ENCODE peak calls at places on chromosomes 11 and 22, in eight cellular contexts. U is H1, X is RWPE1, K is psoas muscle, C is lung, H is nephron progenitor cell, Q is kidney epithelial cell, G is GM13977. P is an unnamed sample.
A peak's percentile ranks its signal among the peaks of the same experiment; 100 is the strongest.

GRCh38 chr11:128448981-128449713 is 138.2 kb downstream of the ETS1 start:
- DNase-seq in C (no peak), Q (no peak), X (no peak), K (no peak), H (no peak), G (no peak), U (no peak), P (no peak)

GRCh38 chr11:124394408-124394807 is 4.4 kb downstream of the OR8B3 start:
- DNase-seq in X (no peak), G (no peak), C (no peak), H (no peak), K (no peak), U (no peak), Q (no peak), P (no peak)

GRCh38 chr11:132862137-132862536 is 670.2 kb downstream of the OPCML start:
- DNase-seq in K (no peak), X (no peak), Q (no peak), G (no peak), H (no peak), U (no peak), C (no peak), P (no peak)

GRCh38 chr22:24424901-24425775 is 2.3 kb upstream of the ADORA2A start:
- DNase-seq in X (no peak), K (no peak), C (no peak), U (no peak), Q (no peak), H (no peak), G (no peak), P (no peak)

GRCh38 chr11:104095791-104096190 is 59.4 kb downstream of the DDI1 start:
- DNase-seq in H (no peak), C (no peak), X (no peak), K (no peak), G (no peak), U (no peak), Q (no peak), P (no peak)

GRCh38 chr11:65502274-65502851 is 3.5 kb downstream of the MALAT1 start:
- DNase-seq in K (no peak), G (no peak), H (no peak), X (no peak), Q (no peak), U (no peak), C (no peak), P (no peak)

GRCh38 chr11:62934496-62934785 is 13.3 kb upstream of the CHRM1 start:
- DNase-seq in C (no peak), X (no peak), H (no peak), K (no peak), G (no peak), Q (no peak), U (no peak), P (no peak)

GRCh38 chr11:2250041-2250440 is 20.3 kb downstream of the ASCL2 start:
- DNase-seq in G (no peak), U (no peak), X (no peak), H (no peak), K (no peak), C (no peak), Q (no peak), P (no peak)

GRCh38 chr22:32422062-32422461 is 10.0 kb upstream of the RTCB start:
- DNase-seq in U (no peak), G (no peak), Q (no peak), H (no peak), X (no peak), C (no peak), K (no peak), P (no peak)

GRCh38 chr11:118148240-118148639 is 4.4 kb downstream of the SCN4B start:
- DNase-seq in U (no peak), G (no peak), Q (no peak), X (no peak), H (no peak), C (no peak), K (no peak), P (no peak)

GRCh38 chr11:58923300-58923788 is 15.9 kb upstream of the GLYATL1 start:
- DNase-seq in G (no peak), U (no peak), C (no peak), X (no peak), Q (peak; percentile 60), K (no peak), H (no peak), P (no peak)

GRCh38 chr22:48556751-48557150 is 1270.9 kb downstream of the BRD1 start:
- DNase-seq in G (no peak), X (no peak), H (no peak), C (no peak), K (no peak), U (no peak), Q (no peak), P (no peak)

GRCh38 chr11:11444027-11444799 is 91.2 kb upstream of the CSNK2A3 start:
- DNase-seq in X (peak; percentile 26), Q (no peak), C (no peak), U (no peak), H (no peak), G (no peak), K (no peak), P (no peak)

GRCh38 chr22:19962246-19962908 is 20.8 kb upstream of the TXNRD2 start:
- DNase-seq in Q (no peak), X (peak; percentile 71), U (peak; percentile 87), C (peak; percentile 80), H (peak; percentile 79), K (peak; percentile 67), G (peak; percentile 82), P (no peak)

GRCh38 chr11:102223859-102224258 is 93.4 kb upstream of the BIRC3 start:
- DNase-seq in H (no peak), X (peak; percentile 84), K (no peak), Q (no peak), G (no peak), C (no peak), U (no peak), P (no peak)

GRCh38 chr11:74157169-74157568 is 13.6 kb downstream of the C2CD3 start:
- DNase-seq in H (no peak), C (no peak), X (no peak), U (no peak), Q (no peak), K (no peak), G (no peak), P (no peak)

GRCh38 chr22:48855013-48855412 is 972.7 kb downstream of the BRD1 start:
- DNase-seq in H (no peak), K (no peak), U (no peak), Q (no peak), C (no peak), X (no peak), G (no peak), P (no peak)

GRCh38 chr11:10021563-10021962 is 272.5 kb downstream of the SBF2 start:
- DNase-seq in U (no peak), K (no peak), H (no peak), C (no peak), G (no peak), X (no peak), Q (no peak), P (no peak)

GRCh38 chr22:41975299-41976069 is 6.2 kb downstream of the SEPTIN3 start:
- DNase-seq in U (no peak), Q (no peak), K (no peak), C (no peak), H (no peak), X (no peak), G (no peak), P (no peak)

DNA sequence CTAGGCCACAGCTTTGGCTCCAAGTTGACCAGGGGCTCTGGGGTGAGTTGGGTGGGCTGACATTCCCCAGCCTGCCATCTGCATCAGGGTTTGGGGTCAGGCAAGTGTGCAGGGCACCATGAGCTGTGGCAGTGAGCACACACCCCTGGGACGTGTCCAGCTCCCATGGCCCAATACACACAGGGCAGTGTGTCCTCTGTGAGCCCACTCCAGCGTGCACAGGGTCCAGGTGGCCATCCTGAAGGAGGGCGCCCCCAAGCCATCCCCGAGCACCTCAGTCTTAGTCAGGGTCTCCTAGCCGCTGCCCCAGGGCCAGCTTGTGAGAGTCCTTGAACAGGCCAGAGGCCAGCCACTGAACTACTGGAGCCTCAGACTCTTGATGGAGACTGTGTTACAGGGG is 1.2 kb upstream of the FGF3 start:
- DNase-seq in G (no peak), K (no peak), U (no peak), C (no peak), Q (no peak), H (no peak), X (no peak), P (no peak)
- TF ChIP-seq CTCF in G (no peak), K (no peak), U (no peak), C (no peak), Q (no peak), H (no peak), X (no peak), P (no peak)

DNA sequence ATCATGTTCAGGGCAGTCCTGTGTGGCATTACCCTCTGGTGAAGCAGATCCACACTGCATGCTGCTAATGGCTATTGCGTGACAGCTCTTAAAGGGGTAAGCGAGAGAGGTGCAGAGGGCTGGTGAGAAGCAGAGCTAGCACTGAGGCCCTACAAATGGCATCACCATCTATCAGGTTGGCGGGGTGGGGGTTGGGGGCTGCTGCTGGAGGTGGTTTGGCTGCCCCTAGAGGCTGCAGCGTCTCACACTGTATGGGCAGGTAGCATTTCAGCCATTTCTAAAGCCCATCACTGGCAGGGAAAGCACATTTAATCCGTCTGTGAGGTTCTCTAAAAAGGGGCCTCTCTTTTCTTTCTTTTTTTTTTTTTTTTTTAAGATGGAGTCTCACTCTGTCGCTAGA is 16.8 kb upstream of the TMA7B start:
- DNase-seq in C (no peak), X (no peak), Q (no peak), G (no peak), K (no peak), U (no peak), H (peak; percentile 41), P (no peak)
- TF ChIP-seq CTCF in C (no peak), X (no peak), Q (no peak), G (peak; percentile 18), K (no peak), U (peak; percentile 78), H (no peak), P (no peak)

GRCh38 chr11:61545341-61545740 is 35.5 kb downstream of the SYT7 start:
- DNase-seq in X (no peak), G (peak; percentile 81), K (no peak), C (no peak), U (no peak), H (no peak), Q (no peak), P (no peak)
- TF ChIP-seq CTCF in X (no peak), G (peak; percentile 39), K (no peak), C (no peak), U (peak; percentile 56), H (no peak), Q (peak; percentile 35), P (no peak)

DNA sequence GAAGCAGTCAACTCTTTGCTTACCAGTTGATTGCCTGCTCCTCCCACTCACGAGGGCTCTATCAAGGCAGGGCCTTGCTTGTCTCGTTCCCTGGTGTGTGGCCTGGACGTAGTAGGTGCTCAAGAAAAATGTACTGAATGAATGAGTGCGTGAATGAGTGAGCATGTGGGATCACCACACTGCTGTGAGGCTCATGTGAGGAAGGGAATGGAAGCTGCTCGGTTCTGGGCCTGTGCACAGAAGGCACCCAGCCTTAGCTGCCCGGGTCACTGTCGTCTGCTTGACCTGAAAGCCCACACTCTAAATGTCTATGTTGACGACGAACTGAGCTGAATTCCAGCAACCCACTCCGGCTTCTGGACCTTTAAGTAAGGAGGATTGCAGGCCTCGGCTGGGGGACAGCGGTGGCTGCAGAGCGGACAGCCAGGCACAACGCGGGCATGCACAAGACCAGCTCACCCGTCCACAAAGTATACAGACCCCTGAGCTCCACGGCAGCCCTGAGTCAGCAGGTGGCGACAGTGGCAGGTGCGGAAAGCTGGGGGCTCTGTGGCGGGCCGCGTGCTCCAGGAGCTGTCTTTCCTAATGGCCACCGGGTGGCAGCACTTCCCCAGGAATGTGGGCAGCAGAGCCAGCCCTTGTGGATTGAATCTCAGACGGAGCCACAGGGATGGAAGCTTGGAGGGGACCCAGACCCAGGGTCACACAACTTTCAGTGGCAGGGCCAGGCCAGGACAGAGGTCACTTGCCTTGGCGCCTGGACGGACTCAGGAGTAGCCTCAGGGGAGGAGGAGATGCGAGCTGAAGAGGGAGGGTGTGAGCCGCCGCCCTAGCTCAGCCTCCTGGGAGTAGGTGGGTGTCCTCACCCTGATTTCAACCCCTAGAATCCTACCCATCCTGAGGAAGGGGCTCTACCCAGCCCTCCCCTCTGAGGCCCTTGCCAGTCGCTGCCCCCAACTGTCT is 5.0 kb upstream of the PICK1 start:
- DNase-seq in U (peak; percentile 81), G (peak; percentile 91), Q (no peak), H (peak; percentile 83), X (peak; percentile 74), K (peak; percentile 77), C (peak; percentile 73), P (peak; percentile 71)
- TF ChIP-seq CTCF in U (peak; percentile 87), G (peak; percentile 94), Q (peak; percentile 91), H (peak; percentile 85), X (peak; percentile 88), K (peak; percentile 89), C (peak; percentile 87), P (peak; percentile 86)